ENCODE peak calls at places on chromosomes 13 and 19, in seven cellular contexts. N is BJ, I is psoas muscle, F is IMR-90, A is sigmoid colon, X is retinal pigment epithelial cell, O is lung. J is an unnamed sample.

GRCh38 chr19:40323705-40324104 is 24.5 kb downstream of the C19orf47 start:
- DNase-seq in N (no peak), I (no peak), F (no peak), A (no peak), X (no peak), O (no peak), J (no peak)

GRCh38 chr13:93862259-93862658 is 617.2 kb downstream of the DCT start:
- DNase-seq in N (no peak), I (no peak), F (peak; percentile 60), A (no peak), X (no peak), O (no peak), J (no peak)

GRCh38 chr19:10092648-10093294 is 6.7 kb downstream of the SHFL start:
- DNase-seq in N (no peak), I (no peak), F (no peak), A (no peak), X (no peak), O (no peak), J (no peak)

GRCh38 chr13:78586706-78587105 is 16.6 kb downstream of the POU4F1 start:
- DNase-seq in N (no peak), I (no peak), F (no peak), A (no peak), X (no peak), O (no peak), J (no peak)

GRCh38 chr19:7815325-7815724 is 14.7 kb upstream of the EVI5L start:
- DNase-seq in N (no peak), I (no peak), F (no peak), A (no peak), X (no peak), O (no peak), J (no peak)

GRCh38 chr19:39128511-39129079 is 3.0 kb downstream of the PAK4 start:
- DNase-seq in N (no peak), I (no peak), F (no peak), A (no peak), X (no peak), O (no peak), J (no peak)

GRCh38 chr13:50650936-50651638 is 192.4 kb downstream of the DLEU7 start:
- DNase-seq in N (no peak), I (no peak), F (peak; percentile 46), A (no peak), X (no peak), O (no peak), J (peak; percentile 29)

GRCh38 chr13:87777395-87777794 is 106.2 kb downstream of the SLITRK5 start:
- DNase-seq in N (no peak), I (no peak), F (no peak), A (no peak), X (no peak), O (no peak), J (no peak)

GRCh38 chr19:29858000-29858596 is 46.3 kb downstream of the CCNE1 start:
- DNase-seq in N (no peak), I (peak; percentile 61), F (no peak), A (peak; percentile 59), X (no peak), O (peak; percentile 37), J (no peak)

GRCh38 chr13:80345771-80346510 is 5.0 kb upstream of the SPRY2 start:
- DNase-seq in N (no peak), I (peak; percentile 73), F (no peak), A (no peak), X (no peak), O (no peak), J (no peak)

GRCh38 chr13:111399776-111400505 is 79.5 kb downstream of the TEX29 start:
- DNase-seq in N (no peak), I (no peak), F (no peak), A (peak; percentile 46), X (no peak), O (no peak), J (no peak)

GRCh38 chr19:14135985-14136508 is 342 bp downstream of the ASF1B start:
- DNase-seq in N (no peak), I (peak; percentile 66), F (no peak), A (no peak), X (no peak), O (no peak), J (no peak)

GRCh38 chr19:888615-889385 is 4.2 kb downstream of the MED16 start:
- DNase-seq in N (no peak), I (peak; percentile 42), F (no peak), A (no peak), X (no peak), O (no peak), J (no peak)

GRCh38 chr19:11978492-11979100 is 13.8 kb downstream of the ZNF763 start:
- DNase-seq in N (no peak), I (no peak), F (no peak), A (no peak), X (no peak), O (no peak), J (no peak)

GRCh38 chr13:28658539-28658795 is 463 bp upstream of the POMP start:
- DNase-seq in N (no peak), I (no peak), F (no peak), A (no peak), X (no peak), O (no peak), J (no peak)

GRCh38 chr19:6066661-6067646 is 43.3 kb downstream of the RFX2 start:
- DNase-seq in N (peak; percentile 91), I (peak; percentile 92), F (peak; percentile 86), A (peak; percentile 97), X (peak; percentile 93), O (peak; percentile 88), J (peak; percentile 84)

GRCh38 chr13:35782793-35783192 is 306.3 kb upstream of the MAB21L1 start:
- DNase-seq in N (no peak), I (no peak), F (no peak), A (no peak), X (no peak), O (no peak), J (no peak)

GRCh38 chr13:52862358-52863206 is 14.1 kb upstream of the PCDH8 start:
- DNase-seq in N (no peak), I (no peak), F (no peak), A (no peak), X (no peak), O (no peak), J (no peak)

GRCh38 chr13:102399791-102400618 is 1.8 kb downstream of the FGF14 start:
- DNase-seq in N (no peak), I (peak; percentile 48), F (no peak), A (peak; percentile 65), X (no peak), O (no peak), J (peak; percentile 3)

GRCh38 chr13:75217949-75218348 is 264.0 kb downstream of the TBC1D4 start:
- DNase-seq in N (peak; percentile 19), I (no peak), F (peak; percentile 4), A (no peak), X (peak; percentile 75), O (no peak), J (peak; percentile 7)

GRCh38 chr19:5397804-5398692 is 57.2 kb upstream of the ZNRF4 start:
- DNase-seq in N (no peak), I (no peak), F (no peak), A (no peak), X (no peak), O (no peak), J (no peak)

GRCh38 chr19:37370880-37371661 is at the start of gene ZNF527:
- DNase-seq in N (peak; percentile 83), I (peak; percentile 98), F (peak; percentile 96), A (peak; percentile 98), X (peak; percentile 85), O (peak; percentile 97), J (peak; percentile 96)
- TF ChIP-seq CTCF in N (peak; percentile 10), I (no peak), F (no peak), A (no peak), X (no peak), O (no peak), J (no peak)

GRCh38 chr19:48837081-48837524 is 812 bp upstream of the HSD17B14 start:
- DNase-seq in N (peak; percentile 51), I (peak; percentile 75), F (peak; percentile 78), A (peak; percentile 96), X (peak; percentile 67), O (peak; percentile 72), J (no peak)

GRCh38 chr19:48837586-48838191 is 1.4 kb upstream of the HSD17B14 start:
- DNase-seq in N (no peak), I (no peak), F (no peak), A (peak; percentile 64), X (no peak), O (no peak), J (no peak)

GRCh38 chr19:48836089-48837017 is at the start of gene HSD17B14:
- DNase-seq in N (no peak), I (no peak), F (no peak), A (peak; percentile 83), X (no peak), O (no peak), J (no peak)

GRCh38 chr19:48833977-48834376 is 2.3 kb downstream of the HSD17B14 start:
- DNase-seq in N (no peak), I (no peak), F (no peak), A (no peak), X (no peak), O (no peak), J (no peak)

GRCh38 chr19:48835734-48836088 is 580 bp downstream of the HSD17B14 start:
- DNase-seq in N (peak; percentile 20), I (peak; percentile 97), F (peak; percentile 71), A (peak; percentile 98), X (peak; percentile 66), O (peak; percentile 92), J (peak; percentile 76)
- H3K4me3 ChIP-seq in N (peak overlapping the region; percentile 38), I (peak overlapping the region; percentile 44), F (peak overlapping the region; percentile 25), A (peak overlapping the region; percentile 51), X (peak overlapping the region; percentile 79), O (peak overlapping the region; percentile 46), J (no peak overlapping the region)

GRCh38 chr19:18280247-18281081 is 958 bp downstream of the JUND start:
- DNase-seq in N (no peak), I (peak; percentile 93), F (peak; percentile 69), A (peak; percentile 93), X (no peak), O (peak; percentile 75), J (peak; percentile 72)

GRCh38 chr19:18281082-18282020 is at the start of gene JUND:
- DNase-seq in N (peak; percentile 84), I (peak; percentile 99), F (peak; percentile 98), A (peak; percentile 99), X (peak; percentile 92), O (peak; percentile 96), J (peak; percentile 98)

GRCh38 chr19:18278521-18279265 is 2.7 kb downstream of the JUND start:
- DNase-seq in N (no peak), I (no peak), F (no peak), A (no peak), X (no peak), O (no peak), J (no peak)

GRCh38 chr19:18279516-18280246 is 1.7 kb downstream of the JUND start:
- DNase-seq in N (peak; percentile 56), I (peak; percentile 95), F (peak; percentile 92), A (peak; percentile 97), X (peak; percentile 74), O (peak; percentile 93), J (peak; percentile 91)

DNA sequence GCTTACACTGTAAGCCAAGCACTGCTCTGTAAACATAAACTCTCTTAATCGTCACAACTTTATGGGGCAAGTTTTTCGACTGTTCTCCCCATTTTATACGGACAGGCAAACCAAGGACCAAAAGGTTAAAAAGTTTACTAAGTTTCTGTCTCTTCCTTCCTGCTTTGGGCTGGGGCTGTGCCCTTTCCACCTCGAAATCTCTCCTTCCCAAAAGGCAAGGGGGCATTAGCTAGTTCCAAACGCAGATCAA is 2.2 kb downstream of the JUND start:
- DNase-seq in N (no peak), I (no peak), F (no peak), A (no peak), X (no peak), O (no peak), J (no peak)
- TF ChIP-seq CTCF in N (no peak), I (no peak), F (no peak), A (no peak), X (no peak), O (no peak), J (no peak)

GRCh38 chr13:30113983-30114491 is 193.3 kb downstream of the KATNAL1 start:
- DNase-seq in N (no peak), I (no peak), F (no peak), A (no peak), X (no peak), O (peak; percentile 64), J (no peak)
- H3K4me3 ChIP-seq in N (no peak overlapping the region), I (peak overlapping the region; percentile 77), F (no peak overlapping the region), A (peak overlapping the region; percentile 65), X (peak overlapping the region; percentile 37), O (no peak overlapping the region), J (peak overlapping the region; percentile 23)

J was measured in mammary epithelial cell.